ENCODE peak calls at places on chromosome 9, in five cellular contexts. X, F, Y, Z and C are unnamed samples.

GRCh38 chr9:36835271-36835996 is 198.6 kb downstream of the PAX5 start:
- DNase-seq in Z (no peak), Y (no peak), F (no peak), X (no peak), C (no peak)

GRCh38 chr9:7028591-7028990 is 270.8 kb downstream of the KDM4C start:
- DNase-seq in F (peak), Y (no peak), Z (no peak), X (no peak), C (no peak)

GRCh38 chr9:20280330-20280729 is 342.0 kb downstream of the MLLT3 start:
- DNase-seq in Y (no peak), X (no peak), F (no peak), Z (no peak), C (no peak)

GRCh38 chr9:137103206-137103999 is 11.1 kb downstream of the DPP7 start:
- DNase-seq in Y (no peak), X (no peak), F (no peak), Z (no peak), C (no peak)

GRCh38 chr9:138042640-138043039 is 165.1 kb downstream of the CACNA1B start:
- DNase-seq in F (no peak), Y (no peak), Z (no peak), X (no peak), C (no peak)

GRCh38 chr9:135963338-135963737 is 2.2 kb upstream of the UBAC1 start:
- DNase-seq in Y (no peak), F (no peak), X (no peak), Z (no peak), C (no peak)

GRCh38 chr9:36416870-36417269 is 16.8 kb upstream of the RNF38 start:
- DNase-seq in Z (no peak), X (no peak), Y (no peak), F (no peak), C (no peak)

GRCh38 chr9:14027114-14027812 is 286.7 kb downstream of the NFIB start:
- DNase-seq in Z (no peak), F (no peak), Y (no peak), X (no peak), C (no peak)

GRCh38 chr9:19408316-19408692 is 505 bp upstream of the ACER2 start:
- DNase-seq in Y (no peak), X (no peak), F (no peak), Z (peak), C (peak)

GRCh38 chr9:22041792-22042191 is 32.7 kb upstream of the CDKN2B start:
- DNase-seq in F (no peak), Z (no peak), Y (no peak), X (no peak), C (no peak)

GRCh38 chr9:124964056-124964455 is 23.2 kb upstream of the GOLGA1 start:
- DNase-seq in F (peak), Z (no peak), X (no peak), Y (no peak), C (no peak)

GRCh38 chr9:136546697-136547481 is 1.0 kb upstream of the NOTCH1 start:
- DNase-seq in Z (no peak), Y (no peak), X (no peak), F (peak), C (no peak)

GRCh38 chr9:127724012-127724411 is 8.1 kb downstream of the TTC16 start:
- DNase-seq in Z (no peak), Y (no peak), F (no peak), X (no peak), C (no peak)

GRCh38 chr9:16434522-16434921 is 435.9 kb downstream of the BNC2 start:
- DNase-seq in Z (no peak), F (peak), X (no peak), Y (no peak), C (no peak)

GRCh38 chr9:3732077-3733038 is 206.6 kb upstream of the RFX3 start:
- DNase-seq in F (peak), Z (peak), Y (peak), X (peak), C (peak)

GRCh38 chr9:137984520-137985257 is 107.1 kb downstream of the CACNA1B start:
- DNase-seq in X (no peak), Z (no peak), Y (no peak), F (no peak), C (no peak)

GRCh38 chr9:124399323-124399962 is 15.8 kb downstream of the PSMB7 start:
- DNase-seq in F (peak), Y (no peak), X (no peak), Z (no peak), C (no peak)

GRCh38 chr9:90979614-90980013 is 178.0 kb downstream of the SYK start:
- DNase-seq in X (no peak), Z (no peak), F (no peak), Y (no peak), C (no peak)
- TF ChIP-seq BHLHE40 in X (no peak), Z (no peak), F (no peak), Y (no peak), C (no peak)

GRCh38 chr9:113991714-113992113 is 86.4 kb downstream of the AMBP start:
- DNase-seq in Y (no peak), X (no peak), F (no peak), Z (no peak), C (no peak)
- TF ChIP-seq BHLHE40 in Y (no peak), X (no peak), F (no peak), Z (no peak), C (no peak)

GRCh38 chr9:133144142-133144886 is 19.4 kb downstream of the GBGT1 start:
- DNase-seq in Y (peak), F (peak), Z (peak), X (peak), C (peak)

GRCh38 chr9:133141833-133142594 is 21.0 kb upstream of the RALGDS start:
- DNase-seq in F (no peak), Z (no peak), Y (no peak), X (no peak), C (no peak)

GRCh38 chr9:133143639-133144141 is 20.0 kb downstream of the GBGT1 start:
- DNase-seq in X (no peak), Z (no peak), F (no peak), Y (no peak), C (no peak)

GRCh38 chr9:133144887-133145466 is 18.7 kb downstream of the GBGT1 start:
- DNase-seq in Y (no peak), X (no peak), F (peak), Z (no peak), C (no peak)

GRCh38 chr9:133142657-133143592 is 20.8 kb downstream of the GBGT1 start:
- DNase-seq in F (no peak), Z (peak), X (no peak), Y (no peak), C (no peak)
- TF ChIP-seq BHLHE40 in F (no peak), Z (no peak), X (no peak), Y (no peak), C (no peak)

GRCh38 chr9:104826109-104826775 is 62.3 kb downstream of the NIPSNAP3B start:
- DNase-seq in Y (no peak), X (no peak), Z (no peak), F (no peak), C (no peak)
- TF ChIP-seq BHLHE40 in Y (no peak), X (no peak), Z (no peak), F (no peak), C (no peak)

GRCh38 chr9:134602547-134603362 is 38.8 kb upstream of the COL5A1 start:
- DNase-seq in Y (peak), F (peak), Z (no peak), X (peak), C (no peak)
- TF ChIP-seq BHLHE40 in Y (no peak), F (no peak), Z (no peak), X (no peak), C (no peak)

DNA sequence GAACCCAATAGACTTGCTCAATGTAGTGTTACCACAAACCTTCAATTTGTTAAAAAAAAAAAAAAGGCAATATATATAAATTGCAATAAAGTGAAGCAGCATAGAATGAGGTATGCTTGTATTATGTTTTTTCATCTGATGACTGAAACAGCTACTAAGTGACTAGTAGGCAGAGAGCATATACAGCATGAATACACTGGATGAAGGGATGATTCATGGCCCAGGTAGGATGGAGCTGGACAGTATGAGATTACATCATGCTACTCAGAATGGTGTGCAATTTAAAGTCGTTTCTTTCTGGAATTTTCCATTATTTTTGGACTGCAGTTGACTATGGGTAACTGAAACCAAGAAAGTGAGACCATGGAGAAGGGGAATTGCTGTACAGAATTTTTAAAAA is 161.2 kb downstream of the GNA14 start:
- DNase-seq in X (no peak), Y (no peak), Z (no peak), F (no peak), C (no peak)
- TF ChIP-seq BHLHE40 in X (no peak), Y (no peak), Z (no peak), F (no peak), C (no peak)

DNA sequence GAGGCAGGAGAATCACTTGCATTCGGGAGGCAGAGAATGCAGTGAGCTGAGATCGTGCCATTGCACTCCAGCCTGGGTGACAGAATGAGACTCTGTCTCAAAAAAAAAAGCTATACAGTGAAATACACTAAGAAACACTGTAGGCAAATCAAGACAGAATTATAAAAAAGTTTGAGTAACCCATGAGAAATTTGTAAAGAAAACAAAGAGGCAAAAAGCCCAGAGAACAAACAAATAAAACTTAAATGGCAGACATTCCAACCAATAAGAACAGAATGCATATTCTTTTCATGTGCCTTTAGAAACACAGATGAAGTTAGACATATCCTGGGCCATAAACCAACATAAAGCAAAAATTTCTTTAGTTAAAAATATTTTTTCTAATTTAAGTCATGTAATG is 30.6 kb downstream of the ZNF169 start:
- DNase-seq in Y (no peak), X (no peak), Z (no peak), F (peak), C (no peak)
- TF ChIP-seq BHLHE40 in Y (no peak), X (no peak), Z (no peak), F (no peak), C (no peak)

GRCh38 chr9:91775708-91776028 is 174.4 kb downstream of the ROR2 start:
- DNase-seq in F (no peak), X (no peak), Z (no peak), Y (no peak), C (no peak)

GRCh38 chr9:91776409-91777365 is 173.3 kb downstream of the ROR2 start:
- DNase-seq in X (no peak), Z (no peak), F (peak), Y (no peak), C (no peak)

GRCh38 chr9:91773166-91773565 is 176.9 kb downstream of the ROR2 start:
- DNase-seq in F (no peak), X (no peak), Z (no peak), Y (no peak), C (no peak)

GRCh38 chr9:91777437-91777836 is 172.6 kb downstream of the ROR2 start:
- DNase-seq in X (no peak), F (peak), Y (no peak), Z (no peak), C (no peak)

DNA sequence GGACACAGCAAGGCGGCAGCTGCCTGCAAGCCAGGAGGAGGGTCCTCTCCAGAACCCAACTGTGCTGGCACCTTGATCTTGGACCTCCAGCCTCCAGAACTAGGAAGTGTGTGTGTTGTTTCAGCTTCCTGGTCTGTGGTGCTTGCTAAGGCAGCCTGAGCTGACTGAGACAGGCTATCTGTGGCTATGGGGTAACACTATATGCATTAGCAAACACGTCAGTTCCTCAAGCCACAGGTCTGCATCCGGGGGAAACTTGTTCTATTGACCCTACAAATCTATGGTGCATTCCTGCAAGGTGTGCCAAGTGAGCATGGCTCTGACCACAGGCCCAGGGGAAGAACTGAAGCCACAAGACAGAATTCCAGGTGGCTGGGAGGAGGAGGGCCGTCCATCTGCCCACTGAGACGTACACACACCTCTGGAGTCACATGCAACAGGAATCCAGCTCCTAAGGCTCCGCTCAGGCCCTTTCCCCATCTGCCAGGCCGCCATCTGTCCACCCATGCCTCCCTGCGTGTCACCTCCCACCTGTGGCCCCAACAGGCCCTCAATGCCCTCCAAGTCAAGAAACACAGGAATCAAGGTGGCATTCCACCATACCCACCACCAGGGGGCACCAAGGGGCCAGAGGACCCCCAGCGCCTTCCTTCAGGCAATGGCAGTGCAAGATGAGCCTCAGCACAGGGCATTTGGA is 174.9 kb downstream of the ROR2 start:
- DNase-seq in F (peak), Y (peak), Z (peak), X (peak), C (peak)
- TF ChIP-seq BHLHE40 in F (no peak), Y (no peak), Z (peak), X (no peak), C (no peak)

DNA sequence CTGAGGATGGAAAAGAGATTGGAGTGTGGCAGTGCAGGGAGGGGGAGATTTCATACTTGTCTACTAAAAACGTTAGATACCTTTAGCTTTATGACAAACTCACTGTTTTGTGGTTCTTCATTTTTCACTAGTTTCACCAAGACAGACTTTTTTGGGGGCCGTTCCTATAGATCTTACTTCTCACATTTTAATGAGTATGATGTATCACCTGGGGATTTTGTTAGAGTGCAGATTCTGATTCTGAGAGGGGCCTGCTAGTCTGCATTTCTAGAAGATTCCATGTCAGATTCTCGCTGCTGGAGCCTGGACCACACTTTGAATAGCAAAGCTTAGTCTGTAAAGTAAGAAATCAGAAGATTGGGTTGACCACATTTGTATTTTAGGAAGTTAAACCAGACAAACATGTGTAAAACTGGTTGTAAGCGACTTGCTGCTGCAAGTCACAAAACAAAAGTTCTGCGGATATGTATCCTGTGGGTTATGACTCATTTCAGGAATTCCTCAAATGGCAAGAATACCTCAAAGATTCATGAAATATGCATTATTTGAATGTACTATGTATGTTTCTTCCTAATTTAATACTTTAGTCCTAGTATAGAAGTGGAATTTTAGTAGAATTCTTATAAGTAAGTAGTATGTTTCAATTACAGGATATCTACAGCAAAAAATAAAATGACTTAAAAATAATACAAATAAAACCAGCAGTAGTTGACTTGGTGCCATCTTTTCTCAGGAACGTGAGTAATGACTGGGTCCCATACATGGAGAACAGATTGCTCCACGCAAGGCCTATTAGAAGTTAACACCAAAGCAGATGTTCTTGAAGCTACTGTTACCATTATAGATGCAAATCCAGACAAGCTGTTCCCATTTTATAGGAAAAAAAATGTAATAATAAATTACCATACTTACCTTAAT is 27.8 kb downstream of the NFIL3 start:
- DNase-seq in Z (no peak), F (peak), X (no peak), Y (no peak), C (no peak)
- TF ChIP-seq BHLHE40 in Z (no peak), F (peak), X (no peak), Y (no peak), C (no peak)

GRCh38 chr9:357560-357959 is 142.9 kb downstream of the DOCK8 start:
- DNase-seq in X (no peak), Y (no peak), F (no peak), Z (peak), C (no peak)

GRCh38 chr9:350354-350753 is 135.7 kb downstream of the DOCK8 start:
- DNase-seq in Z (no peak), Y (no peak), X (no peak), F (no peak), C (no peak)

GRCh38 chr9:351916-352315 is 137.3 kb downstream of the DOCK8 start:
- DNase-seq in Z (no peak), F (no peak), Y (no peak), X (no peak), C (no peak)

GRCh38 chr9:353077-353476 is 138.4 kb downstream of the DOCK8 start:
- DNase-seq in Y (no peak), X (no peak), F (no peak), Z (no peak), C (no peak)

DNA sequence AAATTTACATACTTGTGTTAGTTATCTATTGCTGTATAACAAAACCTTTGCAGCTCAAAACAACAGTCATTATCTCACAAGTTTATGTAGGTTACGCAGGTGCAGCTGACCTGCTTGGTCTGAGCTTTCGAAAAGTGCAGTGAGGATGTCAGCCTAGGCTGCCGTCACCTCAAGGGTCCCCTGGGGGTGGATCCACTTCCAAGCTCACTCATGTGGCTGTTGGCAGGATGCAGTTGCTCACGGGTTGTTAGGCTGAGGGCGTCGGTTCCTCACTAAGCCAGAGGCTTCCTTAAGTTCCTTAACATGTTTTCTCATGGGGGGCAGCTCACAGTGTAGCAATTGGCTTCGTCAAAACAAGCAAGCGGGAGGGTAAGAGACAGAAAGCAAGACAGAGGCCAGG is 139.8 kb downstream of the DOCK8 start:
- DNase-seq in X (no peak), Z (no peak), Y (no peak), F (no peak), C (no peak)
- TF ChIP-seq BHLHE40 in X (no peak), Z (no peak), Y (no peak), F (no peak), C (no peak)